ENCODE peak calls at places on chromosome 2, in five cellular contexts. One of them, this sample, is unnamed.

GRCh38 chr2:16199882-16200590 is 259.7 kb downstream of the MYCN start:
- DNase-seq in dermis microvascular lymphatic vessel endothelial cell: no peak
- DNase-seq in 8988T: no peak
- DNase-seq in cardiac fibroblast: no peak
- DNase-seq in foreskin fibroblast: no peak
- DNase-seq in this sample: no peak

GRCh38 chr2:217993817-217994459 is 8.9 kb downstream of the TNS1 start:
- DNase-seq in dermis microvascular lymphatic vessel endothelial cell: no peak
- DNase-seq in 8988T: peak
- DNase-seq in cardiac fibroblast: peak
- DNase-seq in foreskin fibroblast: peak
- DNase-seq in this sample: peak

GRCh38 chr2:30678410-30679137 is 128.7 kb downstream of the CAPN13 start:
- DNase-seq in dermis microvascular lymphatic vessel endothelial cell: no peak
- DNase-seq in 8988T: no peak
- DNase-seq in cardiac fibroblast: no peak
- DNase-seq in foreskin fibroblast: peak
- DNase-seq in this sample: no peak

GRCh38 chr2:132465917-132466316 is 49.3 kb downstream of the GPR39 start:
- DNase-seq in dermis microvascular lymphatic vessel endothelial cell: no peak
- DNase-seq in 8988T: no peak
- DNase-seq in cardiac fibroblast: peak
- DNase-seq in foreskin fibroblast: peak
- DNase-seq in this sample: no peak

GRCh38 chr2:108786008-108786353 is 590 bp upstream of the CCDC138 start:
- DNase-seq in dermis microvascular lymphatic vessel endothelial cell: no peak
- DNase-seq in 8988T: no peak
- DNase-seq in cardiac fibroblast: no peak
- DNase-seq in foreskin fibroblast: no peak
- DNase-seq in this sample: no peak

GRCh38 chr2:227164745-227165350 is 424 bp downstream of the COL4A3 start:
- DNase-seq in dermis microvascular lymphatic vessel endothelial cell: no peak
- DNase-seq in 8988T: peak
- DNase-seq in cardiac fibroblast: no peak
- DNase-seq in foreskin fibroblast: peak
- DNase-seq in this sample: peak

GRCh38 chr2:136008205-136008865 is 22.9 kb upstream of the DARS1 start:
- DNase-seq in dermis microvascular lymphatic vessel endothelial cell: no peak
- DNase-seq in 8988T: no peak
- DNase-seq in cardiac fibroblast: no peak
- DNase-seq in foreskin fibroblast: no peak
- DNase-seq in this sample: no peak

GRCh38 chr2:239369631-239370161 is 31.1 kb downstream of the HDAC4 start:
- DNase-seq in dermis microvascular lymphatic vessel endothelial cell: no peak
- DNase-seq in 8988T: no peak
- DNase-seq in cardiac fibroblast: peak
- DNase-seq in foreskin fibroblast: peak
- DNase-seq in this sample: peak

GRCh38 chr2:221750317-221750716 is 178.2 kb upstream of the EPHA4 start:
- DNase-seq in dermis microvascular lymphatic vessel endothelial cell: no peak
- DNase-seq in 8988T: no peak
- DNase-seq in cardiac fibroblast: no peak
- DNase-seq in foreskin fibroblast: peak
- DNase-seq in this sample: no peak

GRCh38 chr2:118535818-118536212 is 311.6 kb downstream of the EN1 start:
- DNase-seq in dermis microvascular lymphatic vessel endothelial cell: no peak
- DNase-seq in 8988T: no peak
- DNase-seq in cardiac fibroblast: no peak
- DNase-seq in foreskin fibroblast: no peak
- DNase-seq in this sample: no peak

GRCh38 chr2:55887906-55888625 is 35.5 kb downstream of the EFEMP1 start:
- DNase-seq in dermis microvascular lymphatic vessel endothelial cell: peak
- DNase-seq in 8988T: no peak
- DNase-seq in cardiac fibroblast: peak
- DNase-seq in foreskin fibroblast: peak
- DNase-seq in this sample: no peak

GRCh38 chr2:24009367-24009679 is 562 bp upstream of the MFSD2B start:
- DNase-seq in dermis microvascular lymphatic vessel endothelial cell: no peak
- DNase-seq in 8988T: no peak
- DNase-seq in cardiac fibroblast: no peak
- DNase-seq in foreskin fibroblast: no peak
- DNase-seq in this sample: no peak

GRCh38 chr2:80560298-80560697 is 255.7 kb upstream of the LRRTM1 start:
- DNase-seq in dermis microvascular lymphatic vessel endothelial cell: no peak
- DNase-seq in 8988T: no peak
- DNase-seq in cardiac fibroblast: peak
- DNase-seq in foreskin fibroblast: peak
- DNase-seq in this sample: no peak

GRCh38 chr2:85255813-85256581 is 71.8 kb downstream of the TGOLN2 start:
- DNase-seq in dermis microvascular lymphatic vessel endothelial cell: no peak
- DNase-seq in 8988T: no peak
- DNase-seq in cardiac fibroblast: peak
- DNase-seq in foreskin fibroblast: peak
- DNase-seq in this sample: peak

GRCh38 chr2:50782543-50782942 is 249.4 kb downstream of the NRXN1 start:
- DNase-seq in dermis microvascular lymphatic vessel endothelial cell: no peak
- DNase-seq in 8988T: no peak
- DNase-seq in cardiac fibroblast: no peak
- DNase-seq in foreskin fibroblast: no peak
- DNase-seq in this sample: no peak

GRCh38 chr2:206858972-206859739 is 80.2 kb upstream of the CPO start:
- DNase-seq in dermis microvascular lymphatic vessel endothelial cell: no peak
- DNase-seq in 8988T: no peak
- DNase-seq in cardiac fibroblast: peak
- DNase-seq in foreskin fibroblast: no peak
- DNase-seq in this sample: no peak

GRCh38 chr2:100603945-100604633 is 41.3 kb downstream of the PDCL3 start:
- DNase-seq in dermis microvascular lymphatic vessel endothelial cell: peak
- DNase-seq in 8988T: no peak
- DNase-seq in cardiac fibroblast: peak
- DNase-seq in foreskin fibroblast: peak
- DNase-seq in this sample: peak

GRCh38 chr2:64770781-64771334 is 117.1 kb upstream of the SERTAD2 start:
- DNase-seq in dermis microvascular lymphatic vessel endothelial cell: no peak
- DNase-seq in 8988T: no peak
- DNase-seq in cardiac fibroblast: peak
- DNase-seq in foreskin fibroblast: peak
- DNase-seq in this sample: peak

GRCh38 chr2:47916437-47916836 is 10.1 kb upstream of the FBXO11 start:
- DNase-seq in dermis microvascular lymphatic vessel endothelial cell: no peak
- DNase-seq in 8988T: no peak
- DNase-seq in cardiac fibroblast: no peak
- DNase-seq in foreskin fibroblast: no peak
- DNase-seq in this sample: no peak

GRCh38 chr2:237190958-237191692 is 105.4 kb downstream of the COPS8 start:
- DNase-seq in dermis microvascular lymphatic vessel endothelial cell: no peak
- DNase-seq in 8988T: no peak
- DNase-seq in cardiac fibroblast: no peak
- DNase-seq in foreskin fibroblast: peak
- DNase-seq in this sample: no peak

GRCh38 chr2:52342458-52342857 is 1310.5 kb upstream of the NRXN1 start:
- DNase-seq in dermis microvascular lymphatic vessel endothelial cell: no peak
- DNase-seq in 8988T: no peak
- DNase-seq in cardiac fibroblast: no peak
- DNase-seq in foreskin fibroblast: peak
- DNase-seq in this sample: no peak

GRCh38 chr2:220198911-220199310 is 571.5 kb downstream of the SLC4A3 start:
- DNase-seq in dermis microvascular lymphatic vessel endothelial cell: no peak
- DNase-seq in 8988T: no peak
- DNase-seq in cardiac fibroblast: peak
- DNase-seq in foreskin fibroblast: peak
- DNase-seq in this sample: peak

GRCh38 chr2:126344498-126344897 is 311.5 kb upstream of the GYPC start:
- DNase-seq in dermis microvascular lymphatic vessel endothelial cell: no peak
- DNase-seq in 8988T: no peak
- DNase-seq in cardiac fibroblast: no peak
- DNase-seq in foreskin fibroblast: no peak
- DNase-seq in this sample: no peak

GRCh38 chr2:85504434-85505261 is 34.3 kb upstream of the MAT2A start:
- DNase-seq in dermis microvascular lymphatic vessel endothelial cell: peak
- DNase-seq in 8988T: peak
- DNase-seq in cardiac fibroblast: peak
- DNase-seq in foreskin fibroblast: peak
- DNase-seq in this sample: peak

GRCh38 chr2:119064567-119064966 is 94.0 kb downstream of the C1QL2 start:
- DNase-seq in dermis microvascular lymphatic vessel endothelial cell: no peak
- DNase-seq in 8988T: no peak
- DNase-seq in cardiac fibroblast: peak
- DNase-seq in foreskin fibroblast: peak
- DNase-seq in this sample: no peak

GRCh38 chr2:151159109-151159690 is 102.5 kb downstream of the RBM43 start:
- DNase-seq in dermis microvascular lymphatic vessel endothelial cell: no peak
- DNase-seq in 8988T: no peak
- DNase-seq in cardiac fibroblast: no peak
- DNase-seq in foreskin fibroblast: peak
- DNase-seq in this sample: no peak

GRCh38 chr2:212945526-212945925 is 205.9 kb downstream of the IKZF2 start:
- DNase-seq in dermis microvascular lymphatic vessel endothelial cell: no peak
- DNase-seq in 8988T: no peak
- DNase-seq in cardiac fibroblast: no peak
- DNase-seq in foreskin fibroblast: no peak
- DNase-seq in this sample: no peak

GRCh38 chr2:236503100-236503499 is 66.5 kb upstream of the ACKR3 start:
- DNase-seq in dermis microvascular lymphatic vessel endothelial cell: no peak
- DNase-seq in 8988T: no peak
- DNase-seq in cardiac fibroblast: no peak
- DNase-seq in foreskin fibroblast: no peak
- DNase-seq in this sample: peak

GRCh38 chr2:5690718-5691658 is 1.2 kb upstream of the SOX11 start:
- DNase-seq in dermis microvascular lymphatic vessel endothelial cell: no peak
- DNase-seq in 8988T: no peak
- DNase-seq in cardiac fibroblast: no peak
- DNase-seq in foreskin fibroblast: peak
- DNase-seq in this sample: no peak

This sample was measured in AG20443.